ENCODE peak calls at places on chromosomes 2 and 18, in ten cellular contexts. K is CD8-positive, alpha-beta T cell; U is AG10803; T is stimulated activated CD4-positive, alpha-beta T cell treated with anti-CD3 and anti-CD28 coated beads, Interleukin-15, amount 100 ng/mL, for 1 hour; Z is KBM-7; Y is endothelial cell; J is skeletal muscle cell; P is cardiac septum; W is NCI-H1417 treated with DMSO at 0.1 percent for 48 hours; V is GM13977. Q is an unnamed sample.

GRCh38 chr18:64713284-64713683 is 564.4 kb upstream of the LINC00305 start:
- DNase-seq in T (no peak), W (no peak), K (no peak), Z (peak), J (no peak), U (no peak), Y (no peak), V (no peak), P (no peak), Q (no peak)

GRCh38 chr2:172446524-172447063 is 19.2 kb downstream of the ITGA6 start:
- DNase-seq in V (no peak), W (no peak), Z (no peak), K (no peak), P (no peak), Y (no peak), J (no peak), T (no peak), U (no peak), Q (no peak)

GRCh38 chr18:79507076-79507545 is 111.4 kb downstream of the NFATC1 start:
- DNase-seq in Z (peak), U (peak), V (no peak), P (peak), Y (peak), T (no peak), K (peak), W (no peak), J (no peak), Q (no peak)

GRCh38 chr18:42242758-42243157 is 287.7 kb downstream of the PIK3C3 start:
- DNase-seq in U (no peak), W (no peak), Y (no peak), J (no peak), V (no peak), Z (no peak), K (no peak), T (no peak), P (no peak), Q (no peak)

GRCh38 chr2:234483568-234484251 is 13.2 kb downstream of the ARL4C start:
- DNase-seq in J (no peak), Z (peak), Y (peak), V (no peak), W (no peak), T (peak), U (peak), P (no peak), K (peak), Q (no peak)

GRCh38 chr18:57533901-57534300 is 52.6 kb downstream of the FECH start:
- DNase-seq in T (no peak), W (no peak), K (no peak), Y (no peak), P (no peak), U (no peak), V (no peak), Z (no peak), J (no peak), Q (no peak)

GRCh38 chr18:74468547-74469014 is 11.5 kb upstream of the DIPK1C start:
- DNase-seq in T (no peak), J (no peak), P (no peak), V (no peak), K (no peak), Y (no peak), W (no peak), Z (no peak), U (peak), Q (no peak)

GRCh38 chr2:143937563-143938346 is 582.2 kb downstream of the ZEB2 start:
- DNase-seq in J (no peak), K (no peak), Z (peak), W (no peak), V (peak), Y (peak), U (no peak), T (no peak), P (no peak), Q (no peak)

GRCh38 chr2:1731512-1731962 is 12.8 kb downstream of the PXDN start:
- DNase-seq in K (no peak), U (peak), J (no peak), V (no peak), T (no peak), P (peak), Y (no peak), Z (no peak), W (no peak), Q (no peak)

GRCh38 chr18:10020176-10020575 is 106.4 kb downstream of the VAPA start:
- DNase-seq in Z (no peak), T (no peak), U (peak), P (no peak), W (peak), Y (no peak), J (no peak), V (no peak), K (no peak), Q (peak)

GRCh38 chr2:240604291-240604938 is 17.9 kb downstream of the CAPN10 start:
- DNase-seq in U (peak), T (no peak), P (peak), Z (no peak), Y (peak), W (no peak), J (no peak), K (no peak), V (peak), Q (no peak)